ENCODE peak calls at places on chromosomes 3 and 15, in five cellular contexts. M is A549, H is H1, T is IMR-90, X is K562. O is an unnamed sample.

GRCh38 chr15:82648257-82649103 is 1.3 kb upstream of the CPEB1 start:
- DNase-seq in M (no peak), H (peak; percentile 82), T (no peak), X (no peak), O (no peak)

GRCh38 chr3:159532577-159532976 is 456.1 kb upstream of the IL12A start:
- DNase-seq in M (no peak), H (no peak), T (peak; percentile 4), X (no peak), O (no peak)

GRCh38 chr3:117558681-117559080 is 849.1 kb downstream of the TUSC7 start:
- DNase-seq in M (no peak), H (no peak), T (no peak), X (no peak), O (no peak)

GRCh38 chr3:37825744-37826143 is 35.9 kb upstream of the CTDSPL start:
- DNase-seq in M (no peak), H (no peak), T (no peak), X (no peak), O (no peak)

GRCh38 chr15:52780172-52780980 is 9.8 kb downstream of the ONECUT1 start:
- DNase-seq in M (peak; percentile 64), H (peak; percentile 88), T (peak; percentile 41), X (peak; percentile 44), O (peak; percentile 51)

GRCh38 chr3:57100046-57100695 is 39.7 kb downstream of the SPATA12 start:
- DNase-seq in M (peak; percentile 33), H (peak; percentile 85), T (peak; percentile 75), X (peak; percentile 54), O (peak; percentile 66)

GRCh38 chr3:194588236-194588635 is 45.0 kb downstream of the TMEM44 start:
- DNase-seq in M (no peak), H (no peak), T (no peak), X (no peak), O (no peak)

GRCh38 chr3:186536883-186537553 is 7.2 kb downstream of the CRYGS start:
- DNase-seq in M (no peak), H (no peak), T (peak; percentile 15), X (peak; percentile 21), O (no peak)

GRCh38 chr3:69212411-69213160 is 90.2 kb upstream of the LMOD3 start:
- DNase-seq in M (peak; percentile 21), H (no peak), T (peak; percentile 62), X (no peak), O (peak; percentile 63)

GRCh38 chr3:74614133-74614967 is at the start of gene CNTN3:
- DNase-seq in M (no peak), H (peak; percentile 65), T (peak; percentile 49), X (no peak), O (no peak)

GRCh38 chr3:30370681-30371271 is 235.6 kb upstream of the TGFBR2 start:
- DNase-seq in M (no peak), H (no peak), T (no peak), X (no peak), O (peak; percentile 24)

GRCh38 chr3:32384938-32385337 is 6.7 kb upstream of the CMTM7 start:
- DNase-seq in M (no peak), H (no peak), T (peak; percentile 4), X (no peak), O (no peak)

GRCh38 chr3:108477511-108478147 is 32.8 kb downstream of the MYH15 start:
- DNase-seq in M (peak; percentile 13), H (peak; percentile 66), T (peak; percentile 72), X (peak; percentile 35), O (peak; percentile 52)

GRCh38 chr3:140715035-140715434 is 37.2 kb downstream of the TRIM42 start:
- DNase-seq in M (no peak), H (no peak), T (no peak), X (no peak), O (no peak)

GRCh38 chr3:132593241-132593949 is 3.7 kb upstream of the ACKR4 start:
- DNase-seq in M (no peak), H (no peak), T (peak; percentile 27), X (no peak), O (no peak)

GRCh38 chr3:168049366-168049974 is 46.3 kb downstream of the GOLIM4 start:
- DNase-seq in M (no peak), H (no peak), T (peak; percentile 84), X (no peak), O (no peak)

GRCh38 chr3:62032738-62033137 is 340.6 kb downstream of the FEZF2 start:
- DNase-seq in M (no peak), H (no peak), T (no peak), X (no peak), O (no peak)

GRCh38 chr15:39622660-39623549 is 42.0 kb downstream of the THBS1 start:
- DNase-seq in M (no peak), H (no peak), T (no peak), X (no peak), O (no peak)

GRCh38 chr3:195416795-195417194 is 26.0 kb downstream of the ACAP2 start:
- DNase-seq in M (no peak), H (no peak), T (no peak), X (no peak), O (no peak)

GRCh38 chr15:62483817-62484216 is 318.7 kb upstream of the C2CD4B start:
- DNase-seq in M (no peak), H (no peak), T (peak; percentile 21), X (no peak), O (no peak)

GRCh38 chr15:78837543-78837942 is 26.3 kb upstream of the ADAMTS7 start:
- DNase-seq in M (no peak), H (peak; percentile 56), T (no peak), X (no peak), O (no peak)

GRCh38 chr3:25448750-25449684 is 21.0 kb downstream of the RARB start:
- DNase-seq in M (no peak), H (no peak), T (peak; percentile 43), X (no peak), O (peak; percentile 20)

GRCh38 chr15:58546066-58546591 is 114.3 kb downstream of the LIPC start:
- DNase-seq in M (no peak), H (no peak), T (no peak), X (no peak), O (no peak)

GRCh38 chr3:71583569-71584215 is at the start of gene FOXP1:
- DNase-seq in M (no peak), H (peak; percentile 82), T (peak; percentile 64), X (peak; percentile 32), O (peak; percentile 66)

GRCh38 chr3:49022751-49023171 is 840 bp downstream of the NDUFAF3 start:
- DNase-seq in M (no peak), H (no peak), T (no peak), X (no peak), O (peak; percentile 39)

GRCh38 chr3:18080198-18080689 is 337.8 kb upstream of the TBC1D5 start:
- DNase-seq in M (no peak), H (no peak), T (peak; percentile 37), X (no peak), O (no peak)

GRCh38 chr15:56927816-56928215 is 9.4 kb downstream of the TCF12 start:
- DNase-seq in M (no peak), H (no peak), T (no peak), X (no peak), O (no peak)

GRCh38 chr15:70374096-70374495 is 276.4 kb upstream of the TLE3 start:
- DNase-seq in M (no peak), H (no peak), T (no peak), X (no peak), O (no peak)

GRCh38 chr15:83206971-83207621 is 527 bp downstream of the HDGFL3 start:
- DNase-seq in M (peak; percentile 58), H (peak; percentile 71), T (no peak), X (peak; percentile 54), O (no peak)

GRCh38 chr3:153829596-153830170 is 291.5 kb upstream of the ARHGEF26 start:
- DNase-seq in M (no peak), H (no peak), T (no peak), X (no peak), O (no peak)

GRCh38 chr3:3015472-3016089 is 94.6 kb downstream of the IL5RA start:
- DNase-seq in M (no peak), H (no peak), T (peak; percentile 23), X (no peak), O (peak; percentile 15)
- TF ChIP-seq MAFK in M (peak; percentile 94), H (peak; percentile 88), T (peak; percentile 76), X (peak; percentile 47), O (peak; percentile 90)

GRCh38 chr15:29731865-29732264 is 90.4 kb downstream of the TJP1 start:
- DNase-seq in M (no peak), H (no peak), T (peak; percentile 32), X (no peak), O (no peak)
- TF ChIP-seq MAFK in M (no peak), H (no peak), T (no peak), X (no peak), O (no peak)

DNA sequence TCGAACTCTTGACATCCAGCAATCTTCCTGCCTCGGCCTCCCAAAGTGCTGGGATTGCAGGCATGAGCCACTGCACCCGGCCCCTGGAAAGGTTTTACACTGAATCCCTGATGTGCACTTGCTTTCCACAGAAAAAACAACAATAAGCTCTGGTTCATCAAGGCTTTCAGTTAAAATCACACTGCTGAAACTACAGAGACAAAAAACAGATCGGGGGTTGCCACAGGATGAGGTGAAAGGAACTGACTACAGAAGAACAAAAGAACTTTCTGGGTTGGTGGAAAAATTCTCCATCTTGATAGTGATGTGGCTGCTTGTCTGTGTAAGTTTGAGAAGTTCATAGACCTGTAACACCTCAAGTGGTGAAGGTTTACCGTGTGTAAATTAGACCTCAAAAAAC is 2.9 kb downstream of the RAB43 start:
- DNase-seq in M (no peak), H (no peak), T (no peak), X (no peak), O (no peak)
- TF ChIP-seq MAFK in M (no peak), H (no peak), T (no peak), X (no peak), O (no peak)

GRCh38 chr3:172364374-172365027 is 83.8 kb downstream of the GHSR start:
- DNase-seq in M (no peak), H (no peak), T (no peak), X (no peak), O (no peak)

GRCh38 chr3:172369590-172370259 is 78.5 kb downstream of the GHSR start:
- DNase-seq in M (no peak), H (no peak), T (no peak), X (no peak), O (no peak)

GRCh38 chr3:172370434-172370833 is 77.8 kb downstream of the GHSR start:
- DNase-seq in M (no peak), H (no peak), T (no peak), X (no peak), O (no peak)

GRCh38 chr3:172365028-172365567 is 83.2 kb downstream of the GHSR start:
- DNase-seq in M (no peak), H (no peak), T (no peak), X (no peak), O (no peak)

DNA sequence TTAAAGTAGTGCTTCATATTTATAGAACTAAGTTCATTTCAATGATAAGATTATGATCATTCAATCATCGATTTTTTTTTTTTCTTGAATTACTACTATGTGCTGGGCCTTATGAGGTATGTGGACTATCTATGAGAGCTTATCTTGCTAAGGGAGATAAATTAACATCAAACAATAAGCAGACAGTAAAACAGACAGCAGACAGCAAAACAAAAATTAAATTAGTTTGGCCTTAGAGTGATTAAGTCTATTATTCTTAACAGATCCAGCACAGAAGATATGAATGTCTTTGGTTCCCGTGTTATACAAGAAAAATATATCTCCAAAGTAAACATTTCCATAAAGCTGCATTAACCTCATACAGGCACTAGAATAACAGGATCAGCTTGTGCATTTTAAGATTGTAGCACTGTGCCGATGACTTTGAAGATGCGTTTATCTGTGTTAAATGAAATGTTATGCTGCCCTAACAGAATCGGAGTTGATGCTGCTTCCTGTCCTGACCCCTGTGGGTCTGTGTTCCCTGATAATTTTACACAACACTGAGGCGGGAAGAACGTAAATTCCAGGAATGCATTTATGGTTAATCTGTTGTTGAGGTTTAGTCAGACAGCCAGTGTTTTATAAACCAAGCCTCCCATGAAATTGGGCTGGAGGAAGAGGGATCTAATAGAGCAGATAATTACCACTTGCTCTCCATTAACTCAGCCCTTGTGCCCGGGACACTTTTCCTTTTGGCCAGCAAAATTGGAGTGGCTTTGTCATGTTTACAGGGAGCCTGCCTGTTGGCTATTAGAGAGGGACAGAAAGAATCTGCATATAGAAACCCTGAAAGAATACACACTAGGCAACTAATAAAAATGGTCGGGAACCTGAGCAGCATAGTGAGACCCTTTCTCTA is 80.8 kb downstream of the GHSR start:
- DNase-seq in M (no peak), H (no peak), T (peak; percentile 70), X (peak; percentile 15), O (no peak)
- TF ChIP-seq MAFK in M (no peak), H (no peak), T (no peak), X (no peak), O (no peak)